ENCODE peak calls at places on chromosomes 13 and 19, in five cellular contexts. One of them, this sample, is unnamed.

GRCh38 chr19:36009220-36009619 is 607 bp upstream of the SYNE4 start:
- DNase-seq in Peyer's patch: peak; percentile 34
- DNase-seq in NCI-H1105 treated with DMSO at 0.1 percent for 48 hours: peak; percentile 66
- DNase-seq in activated gamma-delta T cell: no peak
- DNase-seq in PC-9: no peak
- DNase-seq in this sample: peak; percentile 42

GRCh38 chr13:29436291-29436690 is 159.2 kb downstream of the SLC7A1 start:
- DNase-seq in Peyer's patch: no peak
- DNase-seq in NCI-H1105 treated with DMSO at 0.1 percent for 48 hours: no peak
- DNase-seq in PC-9: no peak
- DNase-seq in activated gamma-delta T cell: no peak
- DNase-seq in this sample: no peak

GRCh38 chr13:38879278-38879677 is 111.4 kb downstream of the STOML3 start:
- DNase-seq in Peyer's patch: no peak
- DNase-seq in activated gamma-delta T cell: no peak
- DNase-seq in PC-9: no peak
- DNase-seq in NCI-H1105 treated with DMSO at 0.1 percent for 48 hours: no peak
- DNase-seq in this sample: no peak

GRCh38 chr19:1112254-1113208 is 8.7 kb downstream of the GPX4 start:
- DNase-seq in Peyer's patch: no peak
- DNase-seq in PC-9: no peak
- DNase-seq in NCI-H1105 treated with DMSO at 0.1 percent for 48 hours: no peak
- DNase-seq in activated gamma-delta T cell: no peak
- DNase-seq in this sample: peak; percentile 68

GRCh38 chr13:109427148-109427547 is 359.2 kb downstream of the IRS2 start:
- DNase-seq in PC-9: no peak
- DNase-seq in Peyer's patch: no peak
- DNase-seq in activated gamma-delta T cell: no peak
- DNase-seq in NCI-H1105 treated with DMSO at 0.1 percent for 48 hours: no peak
- DNase-seq in this sample: no peak

GRCh38 chr13:24618219-24618955 is 61.8 kb upstream of the ATP12A start:
- DNase-seq in NCI-H1105 treated with DMSO at 0.1 percent for 48 hours: no peak
- DNase-seq in activated gamma-delta T cell: peak; percentile 62
- DNase-seq in Peyer's patch: peak; percentile 81
- DNase-seq in PC-9: no peak
- DNase-seq in this sample: no peak

GRCh38 chr13:85693889-85694511 is 105.2 kb downstream of the SLITRK6 start:
- DNase-seq in activated gamma-delta T cell: no peak
- DNase-seq in PC-9: no peak
- DNase-seq in NCI-H1105 treated with DMSO at 0.1 percent for 48 hours: no peak
- DNase-seq in Peyer's patch: no peak
- DNase-seq in this sample: no peak

GRCh38 chr13:97278395-97279078 is 56.4 kb downstream of the MBNL2 start:
- DNase-seq in NCI-H1105 treated with DMSO at 0.1 percent for 48 hours: no peak
- DNase-seq in Peyer's patch: no peak
- DNase-seq in activated gamma-delta T cell: no peak
- DNase-seq in PC-9: peak; percentile 65
- DNase-seq in this sample: no peak

GRCh38 chr19:39671739-39672363 is 16.1 kb downstream of the LGALS16 start:
- DNase-seq in PC-9: no peak
- DNase-seq in Peyer's patch: peak; percentile 25
- DNase-seq in NCI-H1105 treated with DMSO at 0.1 percent for 48 hours: peak; percentile 58
- DNase-seq in activated gamma-delta T cell: no peak
- DNase-seq in this sample: no peak

GRCh38 chr19:46745521-46746280 is at the start of gene FKRP:
- DNase-seq in Peyer's patch: peak; percentile 38
- DNase-seq in PC-9: no peak
- DNase-seq in activated gamma-delta T cell: no peak
- DNase-seq in NCI-H1105 treated with DMSO at 0.1 percent for 48 hours: no peak
- DNase-seq in this sample: no peak

GRCh38 chr19:47188507-47189033 is 42.4 kb downstream of the BBC3 start:
- DNase-seq in activated gamma-delta T cell: no peak
- DNase-seq in NCI-H1105 treated with DMSO at 0.1 percent for 48 hours: no peak
- DNase-seq in Peyer's patch: no peak
- DNase-seq in PC-9: no peak
- DNase-seq in this sample: no peak

GRCh38 chr13:70630247-70630646 is 522.0 kb upstream of the KLHL1 start:
- DNase-seq in NCI-H1105 treated with DMSO at 0.1 percent for 48 hours: no peak
- DNase-seq in Peyer's patch: no peak
- DNase-seq in PC-9: no peak
- DNase-seq in activated gamma-delta T cell: no peak
- DNase-seq in this sample: no peak

GRCh38 chr19:47226426-47227346 is 4.3 kb downstream of the BBC3 start:
- DNase-seq in NCI-H1105 treated with DMSO at 0.1 percent for 48 hours: no peak
- DNase-seq in PC-9: peak; percentile 70
- DNase-seq in activated gamma-delta T cell: no peak
- DNase-seq in Peyer's patch: peak; percentile 91
- DNase-seq in this sample: peak; percentile 85

GRCh38 chr19:1690570-1691307 is 38.3 kb upstream of the TCF3 start:
- DNase-seq in Peyer's patch: no peak
- DNase-seq in NCI-H1105 treated with DMSO at 0.1 percent for 48 hours: no peak
- DNase-seq in PC-9: no peak
- DNase-seq in activated gamma-delta T cell: no peak
- DNase-seq in this sample: no peak

GRCh38 chr19:18281082-18282020 is at the start of gene JUND:
- DNase-seq in NCI-H1105 treated with DMSO at 0.1 percent for 48 hours: peak; percentile 93
- DNase-seq in PC-9: peak; percentile 91
- DNase-seq in activated gamma-delta T cell: peak; percentile 99
- DNase-seq in Peyer's patch: peak; percentile 93
- DNase-seq in this sample: peak; percentile 98

GRCh38 chr13:80084086-80084676 is 256.7 kb downstream of the SPRY2 start:
- DNase-seq in Peyer's patch: no peak
- DNase-seq in activated gamma-delta T cell: no peak
- DNase-seq in NCI-H1105 treated with DMSO at 0.1 percent for 48 hours: peak; percentile 68
- DNase-seq in PC-9: peak; percentile 82
- DNase-seq in this sample: no peak

GRCh38 chr19:46616631-46617322 is 8.1 kb downstream of the PTGIR start:
- DNase-seq in activated gamma-delta T cell: no peak
- DNase-seq in NCI-H1105 treated with DMSO at 0.1 percent for 48 hours: peak; percentile 67
- DNase-seq in PC-9: peak; percentile 45
- DNase-seq in Peyer's patch: peak; percentile 43
- DNase-seq in this sample: no peak

GRCh38 chr13:112690242-112690943 is 555 bp downstream of the ATP11A start:
- DNase-seq in activated gamma-delta T cell: no peak
- DNase-seq in PC-9: no peak
- DNase-seq in Peyer's patch: peak; percentile 28
- DNase-seq in NCI-H1105 treated with DMSO at 0.1 percent for 48 hours: peak; percentile 39
- DNase-seq in this sample: no peak

GRCh38 chr13:31944262-31945160 is 87.1 kb upstream of the FRY start:
- DNase-seq in PC-9: no peak
- DNase-seq in NCI-H1105 treated with DMSO at 0.1 percent for 48 hours: no peak
- DNase-seq in activated gamma-delta T cell: no peak
- DNase-seq in Peyer's patch: no peak
- DNase-seq in this sample: no peak

GRCh38 chr13:110398564-110399507 is 91.8 kb downstream of the COL4A2 start:
- DNase-seq in PC-9: peak; percentile 80
- DNase-seq in NCI-H1105 treated with DMSO at 0.1 percent for 48 hours: no peak
- DNase-seq in activated gamma-delta T cell: no peak
- DNase-seq in Peyer's patch: no peak
- DNase-seq in this sample: no peak

GRCh38 chr13:44238011-44238421 is 135.6 kb upstream of the SERP2 start:
- DNase-seq in NCI-H1105 treated with DMSO at 0.1 percent for 48 hours: no peak
- DNase-seq in activated gamma-delta T cell: no peak
- DNase-seq in PC-9: no peak
- DNase-seq in Peyer's patch: no peak
- DNase-seq in this sample: no peak

GRCh38 chr19:2326699-2327360 is 1.6 kb downstream of the LSM7 start:
- DNase-seq in PC-9: no peak
- DNase-seq in activated gamma-delta T cell: no peak
- DNase-seq in Peyer's patch: no peak
- DNase-seq in NCI-H1105 treated with DMSO at 0.1 percent for 48 hours: no peak
- DNase-seq in this sample: no peak

GRCh38 chr13:113544896-113545295 is 39.7 kb upstream of the TFDP1 start:
- DNase-seq in Peyer's patch: no peak
- DNase-seq in activated gamma-delta T cell: no peak
- DNase-seq in NCI-H1105 treated with DMSO at 0.1 percent for 48 hours: no peak
- DNase-seq in PC-9: no peak
- DNase-seq in this sample: no peak

GRCh38 chr19:38714354-38714778 is 29.9 kb downstream of the CAPN12 start:
- DNase-seq in Peyer's patch: no peak
- DNase-seq in PC-9: no peak
- DNase-seq in activated gamma-delta T cell: no peak
- DNase-seq in NCI-H1105 treated with DMSO at 0.1 percent for 48 hours: no peak
- DNase-seq in this sample: no peak

GRCh38 chr13:28819748-28820098 is 416 bp upstream of the MTUS2 start:
- DNase-seq in activated gamma-delta T cell: no peak
- DNase-seq in Peyer's patch: no peak
- DNase-seq in PC-9: no peak
- DNase-seq in NCI-H1105 treated with DMSO at 0.1 percent for 48 hours: peak; percentile 38
- DNase-seq in this sample: no peak